ENCODE peak calls at places on chromosomes 12 and 14, in eight cellular contexts. One of them, this sample, is unnamed.

GRCh38 chr12:76094754-76095153 is 10.3 kb upstream of the NAP1L1 start:
- DNase-seq in NCI-H1417: no peak
- DNase-seq in T-helper 2 cell treated with Interferon-gamma antibody and Interleukin-4, amounts not matched to agents 5 μg/mL and 100 μg/mL, for 36 hours: no peak
- DNase-seq in non-pigmented ciliary epithelial cell: no peak
- DNase-seq in NCI-H460: no peak
- DNase-seq in stomach: no peak
- DNase-seq in HTR-8/SVneo: no peak
- DNase-seq in AG08396: no peak
- DNase-seq in this sample: no peak

GRCh38 chr12:91563011-91563410 is 380.4 kb upstream of the DCN start:
- DNase-seq in AG08396: no peak
- DNase-seq in NCI-H1417: no peak
- DNase-seq in HTR-8/SVneo: no peak
- DNase-seq in T-helper 2 cell treated with Interferon-gamma antibody and Interleukin-4, amounts not matched to agents 5 μg/mL and 100 μg/mL, for 36 hours: no peak
- DNase-seq in NCI-H460: no peak
- DNase-seq in non-pigmented ciliary epithelial cell: no peak
- DNase-seq in stomach: no peak
- DNase-seq in this sample: no peak

GRCh38 chr14:38500125-38500524 is 244.2 kb upstream of the CLEC14A start:
- DNase-seq in HTR-8/SVneo: no peak
- DNase-seq in stomach: no peak
- DNase-seq in AG08396: no peak
- DNase-seq in NCI-H460: no peak
- DNase-seq in NCI-H1417: no peak
- DNase-seq in T-helper 2 cell treated with Interferon-gamma antibody and Interleukin-4, amounts not matched to agents 5 μg/mL and 100 μg/mL, for 36 hours: no peak
- DNase-seq in non-pigmented ciliary epithelial cell: no peak
- DNase-seq in this sample: no peak

GRCh38 chr14:91780452-91780851 is 48.6 kb upstream of the CATSPERB start:
- DNase-seq in T-helper 2 cell treated with Interferon-gamma antibody and Interleukin-4, amounts not matched to agents 5 μg/mL and 100 μg/mL, for 36 hours: no peak
- DNase-seq in NCI-H460: no peak
- DNase-seq in AG08396: no peak
- DNase-seq in HTR-8/SVneo: no peak
- DNase-seq in non-pigmented ciliary epithelial cell: no peak
- DNase-seq in NCI-H1417: no peak
- DNase-seq in stomach: no peak
- DNase-seq in this sample: no peak

GRCh38 chr12:2963760-2964292 is 4.6 kb downstream of the TEAD4 start:
- DNase-seq in NCI-H1417: no peak
- DNase-seq in NCI-H460: no peak
- DNase-seq in HTR-8/SVneo: peak
- DNase-seq in AG08396: no peak
- DNase-seq in non-pigmented ciliary epithelial cell: no peak
- DNase-seq in T-helper 2 cell treated with Interferon-gamma antibody and Interleukin-4, amounts not matched to agents 5 μg/mL and 100 μg/mL, for 36 hours: no peak
- DNase-seq in stomach: no peak
- DNase-seq in this sample: no peak

GRCh38 chr14:68160269-68160668 is 340.7 kb downstream of the RAD51B start:
- DNase-seq in non-pigmented ciliary epithelial cell: no peak
- DNase-seq in NCI-H460: no peak
- DNase-seq in NCI-H1417: no peak
- DNase-seq in T-helper 2 cell treated with Interferon-gamma antibody and Interleukin-4, amounts not matched to agents 5 μg/mL and 100 μg/mL, for 36 hours: no peak
- DNase-seq in stomach: no peak
- DNase-seq in AG08396: no peak
- DNase-seq in HTR-8/SVneo: no peak
- DNase-seq in this sample: no peak

GRCh38 chr12:130702966-130703732 is 12.9 kb downstream of the RIMBP2 start:
- DNase-seq in stomach: no peak
- DNase-seq in HTR-8/SVneo: no peak
- DNase-seq in NCI-H1417: no peak
- DNase-seq in non-pigmented ciliary epithelial cell: no peak
- DNase-seq in NCI-H460: no peak
- DNase-seq in AG08396: no peak
- DNase-seq in T-helper 2 cell treated with Interferon-gamma antibody and Interleukin-4, amounts not matched to agents 5 μg/mL and 100 μg/mL, for 36 hours: no peak
- DNase-seq in this sample: no peak

GRCh38 chr14:64217747-64218146 is 76.4 kb downstream of the ESR2 start:
- DNase-seq in AG08396: no peak
- DNase-seq in NCI-H1417: no peak
- DNase-seq in NCI-H460: no peak
- DNase-seq in non-pigmented ciliary epithelial cell: no peak
- DNase-seq in HTR-8/SVneo: no peak
- DNase-seq in T-helper 2 cell treated with Interferon-gamma antibody and Interleukin-4, amounts not matched to agents 5 μg/mL and 100 μg/mL, for 36 hours: no peak
- DNase-seq in stomach: no peak
- DNase-seq in this sample: no peak

GRCh38 chr12:2169964-2170363 is 117.2 kb downstream of the CACNA1C start:
- DNase-seq in non-pigmented ciliary epithelial cell: no peak
- DNase-seq in AG08396: no peak
- DNase-seq in T-helper 2 cell treated with Interferon-gamma antibody and Interleukin-4, amounts not matched to agents 5 μg/mL and 100 μg/mL, for 36 hours: no peak
- DNase-seq in NCI-H460: no peak
- DNase-seq in NCI-H1417: no peak
- DNase-seq in stomach: no peak
- DNase-seq in HTR-8/SVneo: no peak
- DNase-seq in this sample: no peak